ENCODE peak calls at places on chromosomes 12 and 14, in five cellular contexts. One of them, this sample, is unnamed.

GRCh38 chr14:24670594-24670993 is 36.6 kb upstream of the GZMB start:
- DNase-seq in IMR-90: no peak
- DNase-seq in astrocyte: no peak
- DNase-seq in kidney: no peak
- DNase-seq in GM23248: no peak
- DNase-seq in this sample: no peak

GRCh38 chr12:89252284-89252683 is 100.0 kb downstream of the DUSP6 start:
- DNase-seq in IMR-90: peak; percentile 76
- DNase-seq in astrocyte: peak; percentile 23
- DNase-seq in kidney: no peak
- DNase-seq in GM23248: peak; percentile 44
- DNase-seq in this sample: no peak

GRCh38 chr14:54669759-54670630 is 103.1 kb downstream of the SAMD4A start:
- DNase-seq in IMR-90: peak; percentile 85
- DNase-seq in astrocyte: peak; percentile 82
- DNase-seq in kidney: peak; percentile 76
- DNase-seq in GM23248: peak; percentile 88
- DNase-seq in this sample: peak; percentile 40

GRCh38 chr14:101586531-101587402 is 25.5 kb downstream of the DIO3 start:
- DNase-seq in IMR-90: no peak
- DNase-seq in astrocyte: no peak
- DNase-seq in kidney: peak; percentile 57
- DNase-seq in GM23248: no peak
- DNase-seq in this sample: no peak

GRCh38 chr14:37124617-37125016 is 47.8 kb downstream of the SLC25A21 start:
- DNase-seq in IMR-90: no peak
- DNase-seq in astrocyte: no peak
- DNase-seq in kidney: no peak
- DNase-seq in GM23248: no peak
- DNase-seq in this sample: no peak

GRCh38 chr12:90938451-90938850 is 16.5 kb downstream of the CCER1 start:
- DNase-seq in IMR-90: peak; percentile 73
- DNase-seq in astrocyte: peak; percentile 78
- DNase-seq in kidney: no peak
- DNase-seq in GM23248: peak; percentile 10
- DNase-seq in this sample: peak; percentile 11

GRCh38 chr12:59472273-59472672 is 123.6 kb upstream of the SLC16A7 start:
- DNase-seq in IMR-90: no peak
- DNase-seq in astrocyte: no peak
- DNase-seq in kidney: no peak
- DNase-seq in GM23248: no peak
- DNase-seq in this sample: no peak

GRCh38 chr12:3046441-3047200 is 30.6 kb upstream of the TSPAN9 start:
- DNase-seq in IMR-90: no peak
- DNase-seq in astrocyte: no peak
- DNase-seq in kidney: no peak
- DNase-seq in GM23248: peak; percentile 49
- DNase-seq in this sample: no peak

GRCh38 chr12:122421263-122421814 is 1.1 kb downstream of the CLIP1 start:
- DNase-seq in IMR-90: peak; percentile 47
- DNase-seq in astrocyte: peak; percentile 52
- DNase-seq in kidney: no peak
- DNase-seq in GM23248: peak; percentile 76
- DNase-seq in this sample: peak; percentile 73

GRCh38 chr12:19489168-19489567 is 49.9 kb downstream of the AEBP2 start:
- DNase-seq in IMR-90: no peak
- DNase-seq in astrocyte: no peak
- DNase-seq in kidney: no peak
- DNase-seq in GM23248: no peak
- DNase-seq in this sample: no peak

GRCh38 chr12:44616385-44616784 is 259.7 kb downstream of the NELL2 start:
- DNase-seq in IMR-90: peak; percentile 18
- DNase-seq in astrocyte: no peak
- DNase-seq in kidney: no peak
- DNase-seq in GM23248: no peak
- DNase-seq in this sample: peak; percentile 3

GRCh38 chr12:31567029-31567428 is 23.9 kb downstream of the DENND5B start:
- DNase-seq in IMR-90: no peak
- DNase-seq in astrocyte: no peak
- DNase-seq in kidney: no peak
- DNase-seq in GM23248: no peak
- DNase-seq in this sample: no peak

GRCh38 chr12:84697141-84697540 is 215.5 kb downstream of the SLC6A15 start:
- DNase-seq in IMR-90: no peak
- DNase-seq in astrocyte: peak; percentile 52
- DNase-seq in kidney: no peak
- DNase-seq in GM23248: peak; percentile 31
- DNase-seq in this sample: peak; percentile 59

GRCh38 chr12:68410018-68410650 is 78.0 kb upstream of the MDM1 start:
- DNase-seq in IMR-90: no peak
- DNase-seq in astrocyte: no peak
- DNase-seq in kidney: no peak
- DNase-seq in GM23248: no peak
- DNase-seq in this sample: no peak

GRCh38 chr12:88218293-88218692 is 76.2 kb downstream of the TMTC3 start:
- DNase-seq in IMR-90: no peak
- DNase-seq in astrocyte: no peak
- DNase-seq in kidney: no peak
- DNase-seq in GM23248: no peak
- DNase-seq in this sample: no peak

GRCh38 chr14:85686908-85687307 is 157.0 kb downstream of the FLRT2 start:
- DNase-seq in IMR-90: no peak
- DNase-seq in astrocyte: no peak
- DNase-seq in kidney: no peak
- DNase-seq in GM23248: no peak
- DNase-seq in this sample: peak; percentile 31

GRCh38 chr12:113422030-113422900 is at the start of gene SDSL:
- DNase-seq in IMR-90: peak; percentile 80
- DNase-seq in astrocyte: peak; percentile 73
- DNase-seq in kidney: peak; percentile 89
- DNase-seq in GM23248: peak; percentile 89
- DNase-seq in this sample: peak; percentile 82

GRCh38 chr12:101854747-101855146 is 22.6 kb upstream of the DRAM1 start:
- DNase-seq in IMR-90: no peak
- DNase-seq in astrocyte: no peak
- DNase-seq in kidney: no peak
- DNase-seq in GM23248: no peak
- DNase-seq in this sample: no peak

GRCh38 chr12:67592228-67593011 is 56.1 kb upstream of the DYRK2 start:
- DNase-seq in IMR-90: peak; percentile 51
- DNase-seq in astrocyte: peak; percentile 56
- DNase-seq in kidney: no peak
- DNase-seq in GM23248: peak; percentile 77
- DNase-seq in this sample: peak; percentile 76

GRCh38 chr14:77097006-77097688 is 911 bp upstream of the CIPC start:
- DNase-seq in IMR-90: peak; percentile 28
- DNase-seq in astrocyte: peak; percentile 8
- DNase-seq in kidney: no peak
- DNase-seq in GM23248: no peak
- DNase-seq in this sample: no peak

GRCh38 chr14:103552811-103553210 is 9.6 kb downstream of the BAG5 start:
- DNase-seq in IMR-90: no peak
- DNase-seq in astrocyte: no peak
- DNase-seq in kidney: no peak
- DNase-seq in GM23248: no peak
- DNase-seq in this sample: no peak

GRCh38 chr12:81950871-81951270 is 191.7 kb upstream of the PPFIA2 start:
- DNase-seq in IMR-90: no peak
- DNase-seq in astrocyte: no peak
- DNase-seq in kidney: no peak
- DNase-seq in GM23248: no peak
- DNase-seq in this sample: no peak

GRCh38 chr14:101721951-101722661 is 39.4 kb upstream of the PPP2R5C start:
- DNase-seq in IMR-90: no peak
- DNase-seq in astrocyte: peak; percentile 92
- DNase-seq in kidney: no peak
- DNase-seq in GM23248: peak; percentile 75
- DNase-seq in this sample: peak; percentile 16

GRCh38 chr12:98572010-98572409 is 21.5 kb upstream of the SLC25A3 start:
- DNase-seq in IMR-90: no peak
- DNase-seq in astrocyte: no peak
- DNase-seq in kidney: no peak
- DNase-seq in GM23248: no peak
- DNase-seq in this sample: no peak

DNA sequence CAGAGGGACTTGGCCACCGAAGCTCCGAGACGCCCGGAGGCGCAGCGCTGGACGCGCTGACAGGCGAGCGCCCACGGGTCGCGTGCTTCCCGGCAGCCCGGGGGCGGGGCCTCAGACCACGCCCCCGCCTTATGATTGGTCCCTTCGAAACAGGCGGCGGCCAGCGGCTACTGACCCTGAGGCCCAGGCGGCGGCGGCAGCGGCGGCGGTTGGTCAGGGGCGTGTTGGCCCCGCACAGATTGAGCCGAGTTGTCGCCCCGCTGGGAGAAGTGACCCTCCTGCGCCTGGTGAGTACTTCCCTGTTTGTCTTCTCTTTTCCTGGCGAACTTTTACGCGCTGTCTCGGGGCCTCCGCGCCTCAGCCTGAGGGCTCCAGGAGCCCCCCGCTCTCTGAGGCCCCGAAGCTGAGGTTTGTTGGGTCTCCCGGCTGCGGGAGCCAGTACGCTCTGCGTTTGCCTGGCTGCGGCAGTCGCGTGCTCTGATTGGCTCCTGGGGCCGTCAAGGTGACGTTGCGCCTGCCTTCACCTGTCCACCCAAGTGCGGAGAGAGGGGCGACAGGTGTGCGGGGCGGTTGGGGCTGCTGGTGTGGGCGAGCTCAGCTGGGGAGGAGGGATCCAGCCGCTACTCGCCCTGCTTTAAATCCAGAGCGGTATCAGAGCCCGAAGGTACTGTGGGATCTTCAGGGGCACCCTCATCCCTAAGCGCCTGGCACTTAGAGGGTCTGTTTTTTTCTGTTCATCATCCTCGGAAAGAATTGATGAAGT is at the start of gene GAS2L3:
- DNase-seq in IMR-90: peak; percentile 79
- DNase-seq in astrocyte: peak; percentile 66
- DNase-seq in kidney: peak; percentile 95
- DNase-seq in GM23248: peak; percentile 96
- DNase-seq in this sample: peak; percentile 96
- H3K9ac ChIP-seq in IMR-90: peak within 1 kb of the TSS; percentile 68
- H3K9ac ChIP-seq in astrocyte: peak within 1 kb of the TSS; percentile 87
- H3K9ac ChIP-seq in kidney: peak within 1 kb of the TSS; percentile 79
- H3K9ac ChIP-seq in GM23248: peak within 1 kb of the TSS; percentile 82
- H3K9ac ChIP-seq in this sample: peak within 1 kb of the TSS; percentile 89

GRCh38 chr12:53005986-53006809 is at the start of gene EIF4B:
- DNase-seq in IMR-90: peak; percentile 100
- DNase-seq in astrocyte: peak; percentile 99
- DNase-seq in kidney: peak; percentile 100
- DNase-seq in GM23248: peak; percentile 100
- DNase-seq in this sample: peak; percentile 100

GRCh38 chr12:53006810-53007742 is 820 bp downstream of the EIF4B start:
- DNase-seq in IMR-90: peak; percentile 55
- DNase-seq in astrocyte: peak; percentile 36
- DNase-seq in kidney: peak; percentile 92
- DNase-seq in GM23248: peak; percentile 86
- DNase-seq in this sample: peak; percentile 85

GRCh38 chr12:53005215-53005985 is 856 bp upstream of the EIF4B start:
- DNase-seq in IMR-90: no peak
- DNase-seq in astrocyte: no peak
- DNase-seq in kidney: peak; percentile 69
- DNase-seq in GM23248: peak; percentile 34
- DNase-seq in this sample: peak; percentile 22

GRCh38 chr12:53004178-53004577 is 2.1 kb upstream of the EIF4B start:
- DNase-seq in IMR-90: no peak
- DNase-seq in astrocyte: no peak
- DNase-seq in kidney: no peak
- DNase-seq in GM23248: peak; percentile 45
- DNase-seq in this sample: no peak

GRCh38 chr12:53004582-53004981 is 1.7 kb upstream of the EIF4B start:
- DNase-seq in IMR-90: peak; percentile 24
- DNase-seq in astrocyte: no peak
- DNase-seq in kidney: no peak
- DNase-seq in GM23248: peak; percentile 25
- DNase-seq in this sample: peak; percentile 26
- H3K4me3 ChIP-seq in IMR-90: no peak overlapping the region
- H3K4me3 ChIP-seq in astrocyte: peak overlapping the region; percentile 100
- H3K4me3 ChIP-seq in kidney: no peak overlapping the region
- H3K4me3 ChIP-seq in GM23248: peak overlapping the region; percentile 86
- H3K4me3 ChIP-seq in this sample: peak overlapping the region; percentile 99

GRCh38 chr12:112180422-112180821 is 55.1 kb downstream of the TRAFD1 start:
- DNase-seq in IMR-90: no peak
- DNase-seq in astrocyte: no peak
- DNase-seq in kidney: no peak
- DNase-seq in GM23248: no peak
- DNase-seq in this sample: no peak

GRCh38 chr12:112184056-112184887 is 58.9 kb downstream of the TRAFD1 start:
- DNase-seq in IMR-90: no peak
- DNase-seq in astrocyte: no peak
- DNase-seq in kidney: peak; percentile 72
- DNase-seq in GM23248: no peak
- DNase-seq in this sample: no peak

GRCh38 chr12:112183591-112184021 is 58.2 kb downstream of the TRAFD1 start:
- DNase-seq in IMR-90: no peak
- DNase-seq in astrocyte: no peak
- DNase-seq in kidney: no peak
- DNase-seq in GM23248: no peak
- DNase-seq in this sample: no peak

GRCh38 chr12:112183141-112183581 is 57.8 kb downstream of the TRAFD1 start:
- DNase-seq in IMR-90: peak; percentile 83
- DNase-seq in astrocyte: peak; percentile 70
- DNase-seq in kidney: no peak
- DNase-seq in GM23248: peak; percentile 70
- DNase-seq in this sample: peak; percentile 7

DNA sequence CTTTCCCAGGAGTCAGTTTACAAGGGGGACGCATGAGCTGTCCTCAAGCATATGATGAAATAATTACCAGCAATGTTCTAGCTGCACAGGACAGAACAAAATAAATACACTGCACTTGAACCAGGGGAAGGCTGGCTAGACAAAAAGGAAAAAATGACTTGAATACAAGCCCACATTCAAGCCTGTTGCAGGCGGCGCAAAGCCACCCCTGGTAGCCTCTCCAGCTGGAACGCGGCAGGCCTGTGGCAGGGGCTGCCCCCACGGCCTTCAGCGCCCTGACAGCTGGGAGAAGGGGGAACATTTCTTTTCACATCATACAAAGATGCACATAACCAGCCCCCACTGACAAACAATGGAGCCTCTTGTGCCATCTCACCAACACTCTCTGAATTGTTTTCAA is 57.1 kb downstream of the TRAFD1 start:
- DNase-seq in IMR-90: peak; percentile 63
- DNase-seq in astrocyte: no peak
- DNase-seq in kidney: peak; percentile 64
- DNase-seq in GM23248: peak; percentile 19
- DNase-seq in this sample: no peak
- H3K36me3 ChIP-seq in IMR-90: peaks cover 32% of the 10 kb centered on the region
- H3K36me3 ChIP-seq in astrocyte: no peaks in the 10 kb centered on the region
- H3K36me3 ChIP-seq in kidney: peaks cover 20% of the 10 kb centered on the region
- H3K36me3 ChIP-seq in GM23248: peaks cover 9% of the 10 kb centered on the region
- H3K36me3 ChIP-seq in this sample: peaks cover 46% of the 10 kb centered on the region

DNA sequence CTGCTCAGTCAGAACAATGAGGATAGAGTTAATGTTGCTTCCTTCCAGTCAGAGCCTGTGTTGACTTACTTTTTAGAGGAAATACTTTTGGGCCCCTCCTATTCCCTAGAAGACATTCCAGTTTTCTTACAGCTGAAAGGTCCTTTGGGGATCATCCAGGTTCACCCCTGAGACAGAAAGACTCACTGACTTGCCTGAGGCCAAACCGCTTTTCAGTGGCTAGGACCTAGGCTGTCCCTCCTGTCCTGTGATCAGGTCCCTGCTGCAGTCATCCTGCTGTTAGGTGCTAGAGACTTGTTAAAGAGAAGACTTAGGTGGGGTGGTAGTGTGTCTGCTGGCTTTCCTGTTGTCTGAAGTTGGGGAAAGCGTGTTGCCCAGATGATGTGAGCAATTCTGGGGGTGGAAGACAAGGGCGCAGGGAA is 39.6 kb downstream of the SUSD6 start:
- DNase-seq in IMR-90: no peak
- DNase-seq in astrocyte: no peak
- DNase-seq in kidney: no peak
- DNase-seq in GM23248: peak; percentile 28
- DNase-seq in this sample: peak; percentile 33
- H3K9ac ChIP-seq in IMR-90: no peak overlapping the region
- H3K9ac ChIP-seq in astrocyte: no peak overlapping the region
- H3K9ac ChIP-seq in kidney: peak overlapping the region; percentile 43
- H3K9ac ChIP-seq in GM23248: no peak overlapping the region
- H3K9ac ChIP-seq in this sample: no peak overlapping the region

This sample was measured in adipocyte.